ENCODE peak calls at places on chromosome 14, in four cellular contexts. P is nephron progenitor cell; G is cardiac muscle cell; C is activated CD4-positive, alpha-beta T cell treated with anti-CD3 and anti-CD28 coated beads for 36 hours. D is an unnamed sample.

GRCh38 chr14:76752744-76753143 is 8.5 kb upstream of the VASH1 start:
- DNase-seq in P (no peak), C (no peak), G (no peak), D (no peak)

GRCh38 chr14:69044965-69045555 is 66.0 kb upstream of the ACTN1 start:
- DNase-seq in P (no peak), C (no peak), G (no peak), D (no peak)

GRCh38 chr14:99511421-99512109 is 30.4 kb downstream of the CCNK start:
- DNase-seq in P (no peak), C (no peak), G (no peak), D (no peak)

GRCh38 chr14:93019367-93019843 is 96.3 kb downstream of the ITPK1 start:
- DNase-seq in G (no peak), P (no peak), C (no peak), D (no peak)

GRCh38 chr14:84520711-84521338 is 1009.1 kb upstream of the FLRT2 start:
- DNase-seq in P (no peak), C (no peak), G (peak), D (no peak)

GRCh38 chr14:96135285-96135684 is 69.4 kb upstream of the BDKRB2 start:
- DNase-seq in P (no peak), G (no peak), C (no peak), D (no peak)

GRCh38 chr14:92645841-92646478 is 102.5 kb downstream of the LGMN start:
- DNase-seq in C (no peak), P (no peak), G (no peak), D (no peak)

GRCh38 chr14:86935241-86935640 is 1057.7 kb downstream of the GALC start:
- DNase-seq in G (no peak), P (no peak), C (no peak), D (no peak)

GRCh38 chr14:31898835-31899528 is 178.1 kb upstream of the ARHGAP5 start:
- DNase-seq in P (no peak), G (no peak), C (no peak), D (no peak)

GRCh38 chr14:68627050-68627867 is 165.6 kb downstream of the ZFP36L1 start:
- DNase-seq in G (no peak), C (no peak), P (no peak), D (no peak)

GRCh38 chr14:30499358-30499757 is 59.6 kb upstream of the G2E3 start:
- DNase-seq in P (no peak), C (no peak), G (no peak), D (no peak)

GRCh38 chr14:53963491-53964227 is 7.0 kb upstream of the BMP4 start:
- DNase-seq in C (peak), P (peak), G (peak), D (no peak)

GRCh38 chr14:64760146-64760755 is 56.0 kb downstream of the PLEKHG3 start:
- DNase-seq in C (peak), P (peak), G (peak), D (no peak)

GRCh38 chr14:73784065-73784987 is 67.3 kb upstream of the PTGR2 start:
- DNase-seq in C (peak), G (peak), P (no peak), D (no peak)

GRCh38 chr14:62546862-62547474 is 498.3 kb downstream of the KCNH5 start:
- DNase-seq in P (no peak), G (no peak), C (no peak), D (no peak)

GRCh38 chr14:82710257-82710841 is 1176.7 kb upstream of the SEL1L start:
- DNase-seq in P (peak), G (peak), C (peak), D (no peak)

GRCh38 chr14:34498684-34499412 is 36.8 kb upstream of the SPTSSA start:
- DNase-seq in C (peak), G (peak), P (no peak), D (no peak)

GRCh38 chr14:34722723-34723545 is 8.5 kb upstream of the CFL2 start:
- DNase-seq in G (peak), P (peak), C (peak), D (peak)

GRCh38 chr14:75971509-75971908 is 10.3 kb downstream of the TGFB3 start:
- DNase-seq in P (no peak), C (no peak), G (no peak), D (no peak)

GRCh38 chr14:99198746-99199145 is 73.3 kb downstream of the BCL11B start:
- DNase-seq in C (no peak), G (no peak), P (no peak), D (no peak)

GRCh38 chr14:21044106-21044618 is 2.0 kb downstream of the RNASE7 start:
- DNase-seq in P (no peak), C (no peak), G (no peak), D (no peak)

GRCh38 chr14:24368562-24369252 is 723 bp downstream of the NFATC4 start:
- DNase-seq in P (peak), G (peak), C (peak), D (peak)